ENCODE peak calls at places on chromosomes 5 and 9, in six cellular contexts. F, Q, R, O, K and U are unnamed samples.

GRCh38 chr9:37979844-37980243 is 75.9 kb upstream of the SLC25A51 start:
- DNase-seq in F (no peak), O (no peak), R (no peak), K (no peak), Q (no peak), U (no peak)

GRCh38 chr5:22852807-22853670 is at the start of gene CDH12:
- DNase-seq in F (no peak), R (peak; percentile 32), K (peak; percentile 67), O (peak; percentile 50), Q (peak; percentile 73), U (no peak)

GRCh38 chr5:56637321-56637920 is 177.9 kb upstream of the MAP3K1 start:
- DNase-seq in O (no peak), F (peak; percentile 52), K (no peak), Q (peak; percentile 94), R (no peak), U (no peak)

GRCh38 chr9:98997580-98997979 is 53.9 kb downstream of the COL15A1 start:
- DNase-seq in R (peak; percentile 72), O (no peak), K (no peak), Q (no peak), F (peak; percentile 36), U (no peak)

GRCh38 chr5:107806705-107807104 is 136.0 kb upstream of the EFNA5 start:
- DNase-seq in K (no peak), Q (peak; percentile 60), O (no peak), F (peak; percentile 80), R (peak; percentile 69), U (peak; percentile 20)

GRCh38 chr9:1938675-1939170 is 76.4 kb upstream of the SMARCA2 start:
- DNase-seq in K (no peak), F (no peak), R (no peak), O (no peak), Q (no peak), U (no peak)

GRCh38 chr9:134293576-134294227 is 32.6 kb upstream of the RXRA start:
- DNase-seq in Q (no peak), F (no peak), O (peak; percentile 40), R (no peak), K (no peak), U (no peak)

GRCh38 chr9:99796231-99796630 is 25.5 kb upstream of the NR4A3 start:
- DNase-seq in O (no peak), K (no peak), Q (no peak), R (no peak), F (no peak), U (no peak)

GRCh38 chr5:78076351-78076750 is 218.1 kb downstream of the AP3B1 start:
- DNase-seq in F (no peak), Q (peak; percentile 90), O (no peak), R (peak; percentile 12), K (no peak), U (no peak)

GRCh38 chr9:130872511-130872910 is 24.1 kb downstream of the QRFP start:
- DNase-seq in O (no peak), K (no peak), Q (no peak), R (no peak), F (no peak), U (no peak)

GRCh38 chr9:34375901-34376595 is 650 bp downstream of the MYORG start:
- DNase-seq in K (peak; percentile 76), F (no peak), R (peak; percentile 30), O (peak; percentile 17), Q (peak; percentile 84), U (peak; percentile 39)

GRCh38 chr9:89174291-89174690 is 4.3 kb downstream of the SHC3 start:
- DNase-seq in O (no peak), R (no peak), K (no peak), F (no peak), Q (no peak), U (no peak)

GRCh38 chr5:149810856-149811255 is 80.7 kb downstream of the PPARGC1B start:
- DNase-seq in O (no peak), F (no peak), R (no peak), Q (no peak), K (no peak), U (peak; percentile 20)

GRCh38 chr5:125023673-125024072 is 277.2 kb upstream of the ZNF608 start:
- DNase-seq in R (no peak), Q (no peak), F (peak; percentile 39), O (no peak), K (no peak), U (no peak)

GRCh38 chr9:136053757-136054142 is 41.3 kb downstream of the NACC2 start:
- DNase-seq in Q (no peak), O (no peak), K (no peak), R (no peak), F (no peak), U (no peak)

GRCh38 chr9:136050706-136051567 is 44.2 kb downstream of the NACC2 start:
- DNase-seq in O (peak; percentile 40), F (peak; percentile 16), K (peak; percentile 48), Q (peak; percentile 34), R (peak; percentile 53), U (no peak)

GRCh38 chr9:136052991-136053756 is 41.9 kb downstream of the NACC2 start:
- DNase-seq in Q (peak; percentile 43), F (no peak), O (no peak), K (peak; percentile 62), R (peak; percentile 32), U (no peak)

GRCh38 chr9:136051568-136052432 is 43.3 kb downstream of the NACC2 start:
- DNase-seq in R (peak; percentile 98), K (peak; percentile 79), F (peak; percentile 94), Q (peak; percentile 86), O (peak; percentile 53), U (peak; percentile 92)

GRCh38 chr9:136052433-136052880 is 42.6 kb downstream of the NACC2 start:
- DNase-seq in Q (no peak), F (no peak), R (no peak), K (peak; percentile 67), O (no peak), U (no peak)
- H3K4me2 ChIP-seq in Q (no peak overlapping the region), F (peak overlapping the region; percentile 48), R (peak overlapping the region; percentile 80), K (peak overlapping the region; percentile 55), O (peak overlapping the region; percentile 97), U (peak overlapping the region; percentile 66)

GRCh38 chr5:180282281-180282680 is 9.6 kb downstream of the MAPK9 start:
- DNase-seq in F (no peak), Q (no peak), R (no peak), K (no peak), O (no peak), U (no peak)

GRCh38 chr5:180283026-180283615 is 8.8 kb downstream of the MAPK9 start:
- DNase-seq in O (no peak), Q (no peak), R (no peak), F (peak; percentile 28), K (no peak), U (no peak)

GRCh38 chr5:180284161-180284560 is 7.7 kb downstream of the MAPK9 start:
- DNase-seq in O (no peak), F (no peak), K (peak; percentile 54), R (no peak), Q (no peak), U (no peak)

GRCh38 chr5:180287404-180287803 is 4.5 kb downstream of the MAPK9 start:
- DNase-seq in F (no peak), R (no peak), Q (no peak), O (no peak), K (no peak), U (no peak)

GRCh38 chr5:180281706-180282105 is 10.2 kb downstream of the MAPK9 start:
- DNase-seq in Q (no peak), R (no peak), F (no peak), K (no peak), O (no peak), U (no peak)
- H4K8ac ChIP-seq in Q (no peak overlapping the region), R (no peak overlapping the region), F (no peak overlapping the region), K (no peak overlapping the region), O (no peak overlapping the region), U (no peak overlapping the region)

GRCh38 chr5:151147033-151147432 is 10.5 kb downstream of the ANXA6 start:
- DNase-seq in K (no peak), R (no peak), Q (no peak), F (no peak), O (no peak), U (no peak)

GRCh38 chr5:151150484-151151262 is 6.9 kb downstream of the ANXA6 start:
- DNase-seq in K (no peak), Q (no peak), R (peak; percentile 85), O (no peak), F (peak; percentile 47), U (no peak)

GRCh38 chr5:151146003-151146524 is 11.5 kb downstream of the ANXA6 start:
- DNase-seq in K (no peak), Q (no peak), O (no peak), F (no peak), R (no peak), U (no peak)

GRCh38 chr5:151151263-151151660 is 6.3 kb downstream of the ANXA6 start:
- DNase-seq in F (no peak), K (no peak), R (no peak), Q (no peak), O (no peak), U (no peak)

DNA sequence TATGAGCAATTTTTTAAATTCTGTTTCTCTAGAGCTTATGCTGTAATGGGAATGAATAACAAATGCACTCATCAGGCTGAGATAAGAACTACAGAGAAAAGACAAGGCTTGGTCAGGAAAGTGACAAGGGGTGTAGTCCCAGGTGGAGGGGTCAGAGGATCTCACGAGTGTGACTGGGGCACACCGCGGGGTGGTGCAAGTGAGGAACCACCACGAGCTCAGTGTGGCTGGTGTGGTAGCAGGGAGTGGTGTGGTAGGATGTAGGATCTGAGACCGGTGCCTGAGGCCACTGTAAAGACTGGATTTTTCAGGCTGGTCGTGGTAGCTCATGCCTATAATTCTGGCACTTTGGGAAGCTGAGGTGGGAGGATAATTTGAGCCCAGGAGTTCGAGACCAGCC is 9.0 kb downstream of the ANXA6 start:
- DNase-seq in R (no peak), O (no peak), Q (no peak), F (no peak), K (no peak), U (peak; percentile 24)
- H3K4me1 ChIP-seq in R (peaks cover 26% of the 10 kb centered on the region), O (peaks cover 14% of the 10 kb centered on the region), Q (peaks cover 10% of the 10 kb centered on the region), F (peaks cover 20% of the 10 kb centered on the region), K (no peaks in the 10 kb centered on the region), U (peaks cover 10% of the 10 kb centered on the region)

GRCh38 chr9:6944093-6944551 is 186.3 kb downstream of the KDM4C start:
- DNase-seq in O (no peak), F (peak; percentile 82), R (peak; percentile 40), K (no peak), Q (no peak), U (no peak)
- H3K4me2 ChIP-seq in O (no peak overlapping the region), F (no peak overlapping the region), R (no peak overlapping the region), K (no peak overlapping the region), Q (no peak overlapping the region), U (no peak overlapping the region)

GRCh38 chr9:33227741-33228140 is 12.2 kb upstream of the SPINK4 start:
- DNase-seq in F (no peak), R (no peak), Q (peak; percentile 72), K (no peak), O (no peak), U (no peak)
- H4K8ac ChIP-seq in F (no peak overlapping the region), R (no peak overlapping the region), Q (no peak overlapping the region), K (no peak overlapping the region), O (no peak overlapping the region), U (no peak overlapping the region)

GRCh38 chr9:127554966-127555829 is 56.9 kb upstream of the STXBP1 start:
- DNase-seq in K (no peak), O (no peak), R (peak; percentile 73), F (no peak), Q (no peak), U (no peak)
- H3K4me1 ChIP-seq in K (peaks cover 3% of the 10 kb centered on the region), O (peaks cover 36% of the 10 kb centered on the region), R (peaks cover 74% of the 10 kb centered on the region), F (peaks cover 65% of the 10 kb centered on the region), Q (peaks cover 12% of the 10 kb centered on the region), U (peaks cover 50% of the 10 kb centered on the region)